ENCODE peak calls at places on chromosomes 1 and 21, in six cellular contexts. One of them, this sample, is unnamed.

GRCh38 chr1:94658221-94658620 is 116.7 kb upstream of the F3 start:
- DNase-seq in hypothalamus: no peak
- DNase-seq in T-helper 17 cell: no peak
- DNase-seq in Kasumi-1: no peak
- DNase-seq in iPS-NIHi11: no peak
- DNase-seq in heart left ventricle: peak; percentile 63
- DNase-seq in this sample: peak; percentile 22

GRCh38 chr1:208031932-208032320 is 121.0 kb upstream of the CD34 start:
- DNase-seq in hypothalamus: no peak
- DNase-seq in T-helper 17 cell: no peak
- DNase-seq in Kasumi-1: no peak
- DNase-seq in iPS-NIHi11: no peak
- DNase-seq in heart left ventricle: no peak
- DNase-seq in this sample: no peak

GRCh38 chr21:41061701-41062100 is 106.3 kb upstream of the BACE2 start:
- DNase-seq in hypothalamus: no peak
- DNase-seq in T-helper 17 cell: no peak
- DNase-seq in Kasumi-1: no peak
- DNase-seq in iPS-NIHi11: no peak
- DNase-seq in heart left ventricle: no peak
- DNase-seq in this sample: no peak

GRCh38 chr1:74767490-74767889 is 34.5 kb downstream of the TYW3 start:
- DNase-seq in hypothalamus: no peak
- DNase-seq in T-helper 17 cell: no peak
- DNase-seq in Kasumi-1: peak; percentile 31
- DNase-seq in iPS-NIHi11: peak; percentile 45
- DNase-seq in heart left ventricle: no peak
- DNase-seq in this sample: peak; percentile 60

GRCh38 chr1:162722036-162722435 is 68.5 kb upstream of the HSD17B7 start:
- DNase-seq in hypothalamus: no peak
- DNase-seq in T-helper 17 cell: no peak
- DNase-seq in Kasumi-1: no peak
- DNase-seq in iPS-NIHi11: no peak
- DNase-seq in heart left ventricle: no peak
- DNase-seq in this sample: no peak

GRCh38 chr1:181128592-181129497 is 40.3 kb downstream of the IER5 start:
- DNase-seq in hypothalamus: no peak
- DNase-seq in T-helper 17 cell: no peak
- DNase-seq in Kasumi-1: peak; percentile 79
- DNase-seq in iPS-NIHi11: peak; percentile 60
- DNase-seq in heart left ventricle: no peak
- DNase-seq in this sample: no peak

GRCh38 chr21:36980280-36981048 is 14.0 kb upstream of the HLCS start:
- DNase-seq in hypothalamus: no peak
- DNase-seq in T-helper 17 cell: no peak
- DNase-seq in Kasumi-1: no peak
- DNase-seq in iPS-NIHi11: peak; percentile 46
- DNase-seq in heart left ventricle: peak; percentile 24
- DNase-seq in this sample: peak; percentile 77

GRCh38 chr1:229689273-229689672 is 63.2 kb downstream of the URB2 start:
- DNase-seq in hypothalamus: no peak
- DNase-seq in T-helper 17 cell: no peak
- DNase-seq in Kasumi-1: no peak
- DNase-seq in iPS-NIHi11: no peak
- DNase-seq in heart left ventricle: no peak
- DNase-seq in this sample: no peak

GRCh38 chr1:76113446-76113845 is 38.9 kb downstream of the ST6GALNAC3 start:
- DNase-seq in hypothalamus: no peak
- DNase-seq in T-helper 17 cell: no peak
- DNase-seq in Kasumi-1: no peak
- DNase-seq in iPS-NIHi11: no peak
- DNase-seq in heart left ventricle: no peak
- DNase-seq in this sample: no peak

GRCh38 chr1:82598816-82599215 is 798.1 kb downstream of the ADGRL2 start:
- DNase-seq in hypothalamus: no peak
- DNase-seq in T-helper 17 cell: no peak
- DNase-seq in Kasumi-1: peak; percentile 73
- DNase-seq in iPS-NIHi11: no peak
- DNase-seq in heart left ventricle: no peak
- DNase-seq in this sample: no peak

GRCh38 chr1:25042331-25042730 is 112.3 kb upstream of the RUNX3 start:
- DNase-seq in hypothalamus: no peak
- DNase-seq in T-helper 17 cell: no peak
- DNase-seq in Kasumi-1: no peak
- DNase-seq in iPS-NIHi11: no peak
- DNase-seq in heart left ventricle: no peak
- DNase-seq in this sample: no peak

GRCh38 chr21:19523066-19523465 is 1119.5 kb upstream of the TMPRSS15 start:
- DNase-seq in hypothalamus: no peak
- DNase-seq in T-helper 17 cell: no peak
- DNase-seq in Kasumi-1: no peak
- DNase-seq in iPS-NIHi11: no peak
- DNase-seq in heart left ventricle: no peak
- DNase-seq in this sample: no peak

GRCh38 chr21:38925923-38926322 is 120.2 kb downstream of the ETS2 start:
- DNase-seq in hypothalamus: peak; percentile 12
- DNase-seq in T-helper 17 cell: no peak
- DNase-seq in Kasumi-1: peak; percentile 95
- DNase-seq in iPS-NIHi11: no peak
- DNase-seq in heart left ventricle: peak; percentile 79
- DNase-seq in this sample: no peak

GRCh38 chr1:156376146-156376545 is 7.1 kb downstream of the RHBG start:
- DNase-seq in hypothalamus: no peak
- DNase-seq in T-helper 17 cell: no peak
- DNase-seq in Kasumi-1: peak; percentile 10
- DNase-seq in iPS-NIHi11: no peak
- DNase-seq in heart left ventricle: no peak
- DNase-seq in this sample: no peak

GRCh38 chr1:116871772-116872146 is 38.0 kb upstream of the PTGFRN start:
- DNase-seq in hypothalamus: no peak
- DNase-seq in T-helper 17 cell: no peak
- DNase-seq in Kasumi-1: no peak
- DNase-seq in iPS-NIHi11: no peak
- DNase-seq in heart left ventricle: no peak
- DNase-seq in this sample: no peak

GRCh38 chr1:158999301-159000069 is 10.2 kb upstream of the IFI16 start:
- DNase-seq in hypothalamus: peak; percentile 65
- DNase-seq in T-helper 17 cell: no peak
- DNase-seq in Kasumi-1: no peak
- DNase-seq in iPS-NIHi11: peak; percentile 71
- DNase-seq in heart left ventricle: peak; percentile 83
- DNase-seq in this sample: no peak

GRCh38 chr1:35122311-35122710 is 43.1 kb downstream of the ZMYM1 start:
- DNase-seq in hypothalamus: no peak
- DNase-seq in T-helper 17 cell: no peak
- DNase-seq in Kasumi-1: no peak
- DNase-seq in iPS-NIHi11: no peak
- DNase-seq in heart left ventricle: no peak
- DNase-seq in this sample: no peak

GRCh38 chr1:119885903-119886783 is 10.2 kb downstream of the ADAM30 start:
- DNase-seq in hypothalamus: no peak
- DNase-seq in T-helper 17 cell: peak; percentile 16
- DNase-seq in Kasumi-1: peak; percentile 26
- DNase-seq in iPS-NIHi11: peak; percentile 75
- DNase-seq in heart left ventricle: peak; percentile 32
- DNase-seq in this sample: peak; percentile 52

GRCh38 chr1:176692431-176692830 is 229.5 kb downstream of the PAPPA2 start:
- DNase-seq in hypothalamus: no peak
- DNase-seq in T-helper 17 cell: no peak
- DNase-seq in Kasumi-1: no peak
- DNase-seq in iPS-NIHi11: no peak
- DNase-seq in heart left ventricle: peak; percentile 85
- DNase-seq in this sample: no peak

GRCh38 chr1:171610385-171610784 is 11.7 kb upstream of the MYOCOS start:
- DNase-seq in hypothalamus: no peak
- DNase-seq in T-helper 17 cell: no peak
- DNase-seq in Kasumi-1: no peak
- DNase-seq in iPS-NIHi11: no peak
- DNase-seq in heart left ventricle: no peak
- DNase-seq in this sample: peak; percentile 23

This sample was measured in DMS53.